ENCODE peak calls at places on chromosomes 3 and 15, in five cellular contexts. S, Z, X, D and T are unnamed samples.

GRCh38 chr3:65619391-65620298 is 419.1 kb downstream of the MAGI1 start:
- DNase-seq in S (peak), Z (no peak), X (no peak), D (no peak), T (no peak)

GRCh38 chr15:38996111-38996541 is 431.5 kb upstream of the RASGRP1 start:
- DNase-seq in S (peak), Z (no peak), X (no peak), D (no peak), T (no peak)

GRCh38 chr15:71116942-71117341 is 1.7 kb downstream of the THSD4 start:
- DNase-seq in S (no peak), Z (peak), X (no peak), D (no peak), T (no peak)

GRCh38 chr3:139653582-139653981 is 24.2 kb downstream of the NMNAT3 start:
- DNase-seq in S (no peak), Z (peak), X (no peak), D (peak), T (no peak)

GRCh38 chr15:48565560-48566482 is 79.7 kb downstream of the FBN1 start:
- DNase-seq in S (peak), Z (no peak), X (no peak), D (no peak), T (no peak)

GRCh38 chr3:105067361-105067760 is 299.3 kb upstream of the ALCAM start:
- DNase-seq in S (no peak), Z (no peak), X (no peak), D (no peak), T (no peak)

GRCh38 chr3:17494117-17494809 is 248.2 kb downstream of the TBC1D5 start:
- DNase-seq in S (no peak), Z (no peak), X (no peak), D (no peak), T (no peak)

GRCh38 chr15:81288040-81288439 is 35.9 kb downstream of the STARD5 start:
- DNase-seq in S (no peak), Z (no peak), X (no peak), D (no peak), T (no peak)

GRCh38 chr15:74432968-74433591 is 678 bp downstream of the SEMA7A start:
- DNase-seq in S (no peak), Z (no peak), X (no peak), D (no peak), T (no peak)

GRCh38 chr3:110344897-110345767 is 726.5 kb upstream of the NECTIN3 start:
- DNase-seq in S (peak), Z (no peak), X (no peak), D (no peak), T (no peak)

GRCh38 chr15:59999558-60000112 is 4.5 kb upstream of the FOXB1 start:
- DNase-seq in S (no peak), Z (no peak), X (no peak), D (no peak), T (no peak)

GRCh38 chr3:72563690-72564370 is 284.4 kb downstream of the SHQ1 start:
- DNase-seq in S (no peak), Z (no peak), X (no peak), D (no peak), T (no peak)

GRCh38 chr3:65894679-65895078 is 144.0 kb downstream of the MAGI1 start:
- DNase-seq in S (peak), Z (no peak), X (no peak), D (no peak), T (no peak)

DNA sequence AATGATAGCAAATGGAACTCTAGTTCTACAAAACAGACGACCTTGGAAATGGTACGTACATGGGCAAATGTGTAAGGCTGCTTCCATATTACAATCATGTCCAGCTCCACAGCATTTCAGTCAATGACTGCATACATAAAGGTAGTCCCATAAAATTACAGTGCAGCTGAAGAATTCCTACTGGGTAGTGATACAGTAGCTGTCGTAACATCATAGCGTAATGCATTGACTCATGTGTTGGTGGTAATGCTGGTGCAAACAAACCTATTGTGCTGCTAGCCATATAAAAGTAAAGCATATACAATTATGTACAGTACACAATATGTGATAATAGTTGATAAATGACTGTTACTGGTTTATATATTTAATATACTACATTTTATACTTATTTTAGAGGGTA is 18.5 kb downstream of the TTC23 start:
- DNase-seq in S (no peak), Z (no peak), X (no peak), D (no peak), T (no peak)
- H3K4me3 ChIP-seq in S (no peak), Z (no peak), X (no peak), D (no peak), T (no peak)

GRCh38 chr3:5310509-5310908 is 123.0 kb downstream of the EDEM1 start:
- DNase-seq in S (no peak), Z (no peak), X (no peak), D (no peak), T (no peak)
- TF ChIP-seq CTCF in S (no peak), Z (no peak), X (no peak), D (no peak), T (no peak)

DNA sequence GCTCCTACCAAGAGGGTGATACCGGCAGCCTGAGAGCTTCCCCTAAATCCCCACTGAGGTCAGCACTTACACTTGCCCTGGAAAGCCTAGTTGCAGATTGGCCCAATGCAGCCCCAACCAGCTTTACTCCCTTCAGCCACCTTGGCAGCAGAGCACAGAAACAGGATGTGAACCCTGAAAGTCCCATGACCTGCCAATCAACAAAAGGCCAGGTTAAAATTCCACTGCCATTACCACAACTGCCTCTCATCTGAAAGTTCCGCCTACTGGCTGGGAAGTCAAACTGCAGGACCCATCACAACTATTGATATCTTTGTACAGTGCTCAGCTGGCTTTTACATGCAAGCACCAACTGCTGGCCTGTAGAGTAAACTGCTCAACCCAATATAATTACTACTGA is 156.2 kb downstream of the ZMAT3 start:
- DNase-seq in S (no peak), Z (no peak), X (no peak), D (no peak), T (peak)
- H3K4me3 ChIP-seq in S (no peak), Z (no peak), X (no peak), D (no peak), T (no peak)

GRCh38 chr3:42443819-42444436 is 33.5 kb upstream of the LYZL4 start:
- DNase-seq in S (peak), Z (peak), X (peak), D (peak), T (peak)

GRCh38 chr3:42439461-42440075 is 29.2 kb upstream of the LYZL4 start:
- DNase-seq in S (no peak), Z (no peak), X (peak), D (no peak), T (no peak)

GRCh38 chr3:42443292-42443691 is 32.9 kb upstream of the LYZL4 start:
- DNase-seq in S (no peak), Z (no peak), X (no peak), D (no peak), T (peak)

GRCh38 chr3:42440924-42441323 is 30.5 kb upstream of the LYZL4 start:
- DNase-seq in S (no peak), Z (no peak), X (no peak), D (no peak), T (no peak)

GRCh38 chr3:42442640-42443039 is 32.2 kb upstream of the LYZL4 start:
- DNase-seq in S (no peak), Z (no peak), X (no peak), D (no peak), T (peak)
- TF ChIP-seq CTCF in S (peak), Z (no peak), X (no peak), D (no peak), T (peak)

DNA sequence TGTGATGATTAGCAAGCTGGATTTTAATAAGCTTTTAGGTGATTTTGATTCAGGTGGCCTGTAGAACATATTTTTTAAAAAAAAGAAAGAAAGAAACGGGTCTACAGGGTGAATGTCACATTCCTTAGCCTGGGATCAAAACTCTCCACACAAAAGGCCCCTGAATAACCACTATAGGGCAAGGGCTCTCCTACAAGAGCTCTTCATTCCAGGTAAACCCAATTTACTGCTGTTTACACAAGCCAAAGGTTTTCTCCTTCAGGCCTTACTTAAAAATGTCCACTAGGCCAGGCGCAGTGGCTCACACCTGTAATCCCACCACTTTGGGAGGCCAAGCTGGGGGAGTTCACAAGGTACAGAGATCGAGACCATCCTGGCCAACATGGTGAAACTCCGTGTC is 8.3 kb downstream of the MSL2 start:
- DNase-seq in S (no peak), Z (no peak), X (no peak), D (no peak), T (no peak)
- H3K4me3 ChIP-seq in S (no peak), Z (no peak), X (no peak), D (no peak), T (no peak)

GRCh38 chr3:54954019-54954418 is 26.2 kb upstream of the LRTM1 start:
- DNase-seq in S (peak), Z (no peak), X (no peak), D (no peak), T (no peak)
- TF ChIP-seq CTCF in S (no peak), Z (no peak), X (no peak), D (no peak), T (no peak)